ENCODE peak calls at places on chromosomes 5 and 9, in six cellular contexts. M is mesenchymal stem cell, V is IMR-90, B is H9, A is H1, N is trophoblast cell. G is an unnamed sample.

GRCh38 chr5:173228639-173229380 is 6.2 kb downstream of the NKX2-5 start:
- DNase-seq in M (peak), V (no peak), B (peak), A (no peak), N (peak), G (no peak)

GRCh38 chr5:112276996-112277395 is 142.1 kb downstream of the EPB41L4A start:
- DNase-seq in M (no peak), V (no peak), B (peak), A (no peak), N (no peak), G (no peak)

GRCh38 chr9:120982851-120983250 is 56.3 kb upstream of the TRAF1 start:
- DNase-seq in M (peak), V (peak), B (no peak), A (no peak), N (no peak), G (no peak)

GRCh38 chr5:159412284-159413046 is 82.2 kb upstream of the IL12B start:
- DNase-seq in M (peak), V (no peak), B (no peak), A (no peak), N (no peak), G (no peak)

GRCh38 chr9:121902483-121903135 is 190.5 kb downstream of the TTLL11 start:
- DNase-seq in M (peak), V (peak), B (no peak), A (no peak), N (peak), G (no peak)

GRCh38 chr9:84339951-84340350 is 607 bp downstream of the SLC28A3 start:
- DNase-seq in M (no peak), V (no peak), B (no peak), A (no peak), N (peak), G (peak)

GRCh38 chr9:106755727-106756126 is 107.2 kb upstream of the ZNF462 start:
- DNase-seq in M (peak), V (no peak), B (no peak), A (no peak), N (no peak), G (no peak)

GRCh38 chr5:139678751-139679750 is 30.9 kb downstream of the CXXC5 start:
- DNase-seq in M (no peak), V (no peak), B (no peak), A (no peak), N (no peak), G (no peak)

GRCh38 chr5:35003018-35003957 is 44.5 kb downstream of the AGXT2 start:
- DNase-seq in M (peak), V (peak), B (peak), A (no peak), N (peak), G (peak)

GRCh38 chr9:97773091-97773490 is 76.0 kb upstream of the XPA start:
- DNase-seq in M (no peak), V (no peak), B (no peak), A (no peak), N (no peak), G (no peak)

GRCh38 chr5:141488591-141489478 is at the start of gene PCDHGC5:
- DNase-seq in M (peak), V (peak), B (no peak), A (no peak), N (no peak), G (no peak)

GRCh38 chr5:73327908-73328455 is 120.6 kb downstream of the FOXD1 start:
- DNase-seq in M (peak), V (peak), B (no peak), A (no peak), N (no peak), G (no peak)

GRCh38 chr5:62538017-62538942 is 40.3 kb upstream of the LRRC70 start:
- DNase-seq in M (peak), V (peak), B (no peak), A (no peak), N (peak), G (no peak)

GRCh38 chr9:33815781-33816180 is 1.2 kb upstream of the UBE2R2 start:
- DNase-seq in M (no peak), V (no peak), B (no peak), A (no peak), N (no peak), G (no peak)

GRCh38 chr9:33818167-33818831 is 1.3 kb downstream of the UBE2R2 start:
- DNase-seq in M (peak), V (no peak), B (no peak), A (no peak), N (no peak), G (no peak)

GRCh38 chr9:33816327-33817252 is at the start of gene UBE2R2:
- DNase-seq in M (peak), V (peak), B (peak), A (peak), N (peak), G (peak)

GRCh38 chr9:33818832-33819500 is 2.0 kb downstream of the UBE2R2 start:
- DNase-seq in M (peak), V (peak), B (no peak), A (no peak), N (no peak), G (no peak)

DNA sequence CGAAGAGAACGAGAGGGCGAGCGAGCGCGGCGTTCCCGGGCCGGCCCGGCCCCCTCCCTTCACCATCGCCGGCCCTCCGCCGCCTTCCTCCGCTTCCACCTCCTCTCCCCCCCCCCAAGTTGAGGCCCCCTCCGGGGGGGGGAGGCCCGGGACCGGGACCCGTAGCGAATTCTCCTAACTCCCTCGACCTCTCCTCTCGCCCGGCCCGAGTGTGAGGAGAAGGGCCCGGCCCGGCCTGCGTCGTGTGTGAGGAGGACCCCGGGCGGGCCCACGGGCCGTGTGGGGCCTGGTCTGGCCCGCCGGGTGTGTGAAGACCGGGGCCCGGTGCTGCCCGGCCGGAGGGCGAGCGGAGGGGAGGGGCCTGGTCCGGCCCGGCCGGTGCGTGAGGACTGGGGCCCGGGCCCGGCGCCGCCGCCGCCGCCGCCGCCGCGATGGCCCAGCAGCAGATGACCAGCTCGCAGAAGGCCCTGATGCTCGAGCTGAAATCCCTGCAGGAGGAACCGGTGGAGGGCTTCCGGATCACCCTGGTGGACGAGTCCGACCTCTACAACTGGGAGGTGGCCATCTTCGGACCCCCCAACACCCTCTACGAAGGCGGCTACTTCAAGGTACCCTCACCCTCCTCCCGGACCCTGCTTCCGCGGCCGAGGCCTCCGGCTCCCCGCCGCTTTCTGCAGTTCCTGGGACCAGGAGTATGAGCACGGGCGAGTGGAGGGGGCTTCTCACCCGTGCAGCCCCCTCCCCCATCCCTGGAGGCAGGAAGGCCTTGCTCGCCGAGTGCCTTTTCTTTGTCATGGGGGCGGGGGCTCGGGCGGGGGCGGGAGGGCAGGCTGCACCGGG is 587 bp downstream of the UBE2R2 start:
- DNase-seq in M (peak), V (peak), B (peak), A (peak), N (peak), G (peak)
- H2BK120ac ChIP-seq in M (peak), V (peak), B (no peak), A (peak), N (peak), G (peak)

DNA sequence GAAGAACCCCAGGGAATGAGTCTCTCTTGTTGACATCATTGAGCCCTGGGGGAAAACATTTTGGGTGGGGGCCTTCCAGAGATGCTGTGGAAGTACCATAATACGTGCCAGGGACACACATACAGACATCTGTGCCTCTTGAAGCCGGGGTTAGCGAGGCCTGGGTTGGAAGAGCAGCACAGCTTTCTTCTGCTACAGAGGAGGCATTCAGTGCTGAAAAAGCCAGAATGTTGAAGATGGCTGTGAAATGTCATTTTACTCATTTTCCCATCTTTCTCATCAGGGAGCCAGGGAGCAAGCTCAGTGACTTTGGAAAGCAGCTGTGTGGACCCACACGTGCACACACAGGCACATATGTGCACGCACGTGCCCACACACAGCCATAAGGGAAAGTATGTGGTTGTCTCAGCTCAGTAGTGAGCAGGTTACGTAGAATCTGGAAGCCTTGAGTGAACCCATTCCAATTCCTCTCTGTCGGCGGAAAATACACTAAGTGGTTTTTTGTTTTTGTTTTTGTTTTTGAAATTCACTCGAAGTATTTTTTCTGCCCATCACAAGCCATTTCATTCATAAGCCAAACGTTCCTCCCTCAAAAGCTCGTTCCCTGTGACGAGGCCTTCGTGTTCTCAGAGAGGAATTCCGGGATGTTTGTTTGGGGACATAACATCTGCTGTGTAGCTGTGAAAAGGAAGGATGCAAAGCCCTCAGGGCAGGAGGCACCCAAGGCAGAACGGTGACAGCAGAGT is 29.2 kb upstream of the ANKRD33B start:
- DNase-seq in M (no peak), V (no peak), B (no peak), A (no peak), N (no peak), G (no peak)
- H4K8ac ChIP-seq in M (no peak), V (no peak), B (no peak), A (no peak), N (no peak), G (no peak)

GRCh38 chr9:136922540-136922939 is 22.0 kb downstream of the FBXW5 start:
- DNase-seq in M (no peak), V (no peak), B (no peak), A (no peak), N (no peak), G (no peak)
- H3K14ac ChIP-seq in M (no peak), V (no peak), B (no peak), A (no peak), N (no peak), G (peak)

DNA sequence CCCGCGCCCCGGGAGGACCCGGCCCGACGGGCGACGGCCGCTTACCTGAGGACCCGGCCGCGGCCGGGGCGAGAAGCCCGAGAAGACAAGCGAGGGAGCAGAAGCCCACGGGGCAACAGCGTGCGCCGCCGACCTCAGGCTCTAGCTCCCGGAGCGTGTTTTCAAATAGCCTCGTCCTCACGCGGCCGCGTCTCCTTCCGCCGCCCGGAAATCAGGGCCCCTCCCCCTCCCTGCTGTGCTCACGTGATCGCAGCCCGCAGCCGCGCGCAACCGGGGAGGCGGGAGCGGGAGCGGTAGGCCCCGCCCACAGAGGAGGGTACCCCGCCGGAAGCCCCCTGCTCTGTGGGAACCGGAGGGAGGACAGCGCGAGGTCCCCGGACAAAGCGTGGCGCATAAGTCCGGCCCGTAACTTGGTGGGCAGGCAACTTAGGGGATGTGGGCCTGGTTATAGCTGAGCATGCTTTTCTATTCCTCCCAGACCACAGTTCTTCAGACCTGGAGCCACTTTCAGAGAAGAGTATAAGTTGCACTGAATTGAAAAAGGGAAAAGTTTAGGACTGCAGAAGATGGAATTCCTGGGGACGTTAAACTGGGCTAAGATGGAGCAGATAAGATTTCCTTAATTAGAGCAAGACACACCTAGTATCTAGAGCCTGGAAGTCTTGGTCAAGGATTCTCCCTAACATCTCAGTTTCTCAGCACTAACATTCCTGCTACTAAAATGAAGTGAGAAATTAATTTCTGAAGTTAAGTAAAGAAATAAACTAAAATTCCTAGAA is at the start of gene TEX10:
- DNase-seq in M (peak), V (peak), B (peak), A (peak), N (peak), G (peak)
- H2BK120ac ChIP-seq in M (peak), V (peak), B (no peak), A (no peak), N (peak), G (peak)

GRCh38 chr5:81851481-81852178 is 100.7 kb upstream of the SSBP2 start:
- DNase-seq in M (peak), V (peak), B (peak), A (peak), N (peak), G (peak)

GRCh38 chr5:81850494-81850893 is 99.6 kb upstream of the SSBP2 start:
- DNase-seq in M (no peak), V (peak), B (no peak), A (no peak), N (peak), G (no peak)

GRCh38 chr5:81853005-81853357 is 102.1 kb upstream of the SSBP2 start:
- DNase-seq in M (no peak), V (no peak), B (no peak), A (no peak), N (no peak), G (no peak)

GRCh38 chr5:81850932-81851331 is 100.0 kb upstream of the SSBP2 start:
- DNase-seq in M (peak), V (no peak), B (no peak), A (no peak), N (no peak), G (no peak)

GRCh38 chr5:81852277-81853004 is 101.5 kb upstream of the SSBP2 start:
- DNase-seq in M (peak), V (peak), B (peak), A (no peak), N (no peak), G (peak)
- H4K8ac ChIP-seq in M (peak), V (peak), B (no peak), A (peak), N (peak), G (no peak)

GRCh38 chr5:33445808-33446207 is 5.0 kb downstream of the TARS1 start:
- DNase-seq in M (peak), V (no peak), B (no peak), A (no peak), N (no peak), G (no peak)
- H3K14ac ChIP-seq in M (no peak), V (no peak), B (no peak), A (no peak), N (no peak), G (no peak)

GRCh38 chr5:56161927-56162326 is 71.2 kb downstream of the ANKRD55 start:
- DNase-seq in M (peak), V (no peak), B (no peak), A (no peak), N (no peak), G (no peak)

GRCh38 chr5:56160723-56161445 is 72.2 kb downstream of the ANKRD55 start:
- DNase-seq in M (no peak), V (no peak), B (no peak), A (no peak), N (no peak), G (no peak)

GRCh38 chr5:56159521-56159947 is 73.6 kb downstream of the ANKRD55 start:
- DNase-seq in M (peak), V (no peak), B (no peak), A (no peak), N (peak), G (no peak)

GRCh38 chr5:56164371-56164770 is 68.8 kb downstream of the ANKRD55 start:
- DNase-seq in M (peak), V (no peak), B (no peak), A (no peak), N (no peak), G (no peak)

GRCh38 chr5:56161446-56161838 is 71.7 kb downstream of the ANKRD55 start:
- DNase-seq in M (no peak), V (no peak), B (no peak), A (no peak), N (no peak), G (no peak)
- H2BK120ac ChIP-seq in M (no peak), V (no peak), B (no peak), A (no peak), N (no peak), G (no peak)